ENCODE peak calls at places on chromosomes 1 and 21, in ten cellular contexts. A is endothelial cell, V is tibial artery, U is amniotic stem cell, Q is EL, K is T-cell, P is left ventricle myocardium superior, G is WERI-Rb-1, C is heart left ventricle, I is breast epithelium. M is an unnamed sample.

GRCh38 chr21:15688016-15688415 is 41.8 kb upstream of the USP25 start:
- DNase-seq in A (no peak), V (no peak), U (no peak), Q (peak), K (no peak), P (no peak), G (no peak), C (no peak), I (no peak), M (no peak)

GRCh38 chr1:60279798-60280197 is 206.2 kb upstream of the C1orf87 start:
- DNase-seq in A (no peak), V (no peak), U (no peak), Q (peak), K (no peak), P (no peak), G (no peak), C (no peak), I (no peak), M (no peak)

GRCh38 chr1:156711011-156711817 is 5.8 kb upstream of the CRABP2 start:
- DNase-seq in A (no peak), V (no peak), U (no peak), Q (peak), K (no peak), P (no peak), G (peak), C (no peak), I (no peak), M (no peak)

GRCh38 chr21:45224189-45224938 is 63.3 kb downstream of the POFUT2 start:
- DNase-seq in A (no peak), V (no peak), U (no peak), Q (no peak), K (peak), P (no peak), G (no peak), C (no peak), I (no peak), M (no peak)

GRCh38 chr1:41843378-41843777 is 75.3 kb downstream of the HIVEP3 start:
- DNase-seq in A (no peak), V (no peak), U (peak), Q (peak), K (no peak), P (no peak), G (no peak), C (no peak), I (no peak), M (no peak)

GRCh38 chr21:45806042-45806441 is 162.5 kb downstream of the PCBP3 start:
- DNase-seq in A (no peak), V (no peak), U (no peak), Q (no peak), K (no peak), P (no peak), G (no peak), C (no peak), I (peak), M (no peak)

GRCh38 chr1:100510441-100510840 is 27.5 kb upstream of the GPR88 start:
- DNase-seq in A (no peak), V (no peak), U (no peak), Q (no peak), K (no peak), P (no peak), G (no peak), C (no peak), I (no peak), M (no peak)

GRCh38 chr1:164695956-164696665 is 137.1 kb downstream of the PBX1 start:
- DNase-seq in A (no peak), V (no peak), U (no peak), Q (peak), K (no peak), P (no peak), G (no peak), C (no peak), I (no peak), M (no peak)

GRCh38 chr1:244054924-244055263 is 3.8 kb downstream of the ZBTB18 start:
- DNase-seq in A (no peak), V (no peak), U (no peak), Q (no peak), K (no peak), P (no peak), G (no peak), C (no peak), I (no peak), M (no peak)

GRCh38 chr1:192573499-192573898 is 2.1 kb upstream of the RGS1 start:
- DNase-seq in A (no peak), V (no peak), U (no peak), Q (peak), K (no peak), P (no peak), G (no peak), C (no peak), I (no peak), M (no peak)

GRCh38 chr1:184416476-184416875 is 29.6 kb downstream of the C1orf21 start:
- DNase-seq in A (no peak), V (no peak), U (no peak), Q (no peak), K (no peak), P (no peak), G (no peak), C (no peak), I (no peak), M (no peak)

GRCh38 chr1:58576727-58577675 is at the start of gene TACSTD2:
- DNase-seq in A (peak), V (peak), U (no peak), Q (no peak), K (no peak), P (peak), G (no peak), C (peak), I (peak), M (no peak)

GRCh38 chr1:8702848-8703810 is 114.3 kb downstream of the RERE start:
- DNase-seq in A (peak), V (peak), U (peak), Q (peak), K (peak), P (peak), G (peak), C (peak), I (peak), M (peak)

GRCh38 chr1:58356402-58356801 is 190.1 kb downstream of the OMA1 start:
- DNase-seq in A (no peak), V (no peak), U (no peak), Q (no peak), K (no peak), P (no peak), G (no peak), C (no peak), I (no peak), M (no peak)

GRCh38 chr1:161229896-161230295 is 4.0 kb downstream of the TOMM40L start:
- DNase-seq in A (no peak), V (no peak), U (no peak), Q (peak), K (no peak), P (no peak), G (no peak), C (no peak), I (no peak), M (no peak)

GRCh38 chr21:43290529-43291346 is 121.9 kb downstream of the CRYAA start:
- DNase-seq in A (no peak), V (no peak), U (no peak), Q (no peak), K (no peak), P (peak), G (peak), C (peak), I (no peak), M (no peak)

GRCh38 chr1:17768651-17769241 is 13.6 kb downstream of the ACTL8 start:
- DNase-seq in A (no peak), V (no peak), U (peak), Q (peak), K (no peak), P (peak), G (no peak), C (no peak), I (no peak), M (peak)

GRCh38 chr1:10378071-10378841 is 20.6 kb upstream of the PGD start:
- DNase-seq in A (no peak), V (no peak), U (no peak), Q (peak), K (no peak), P (peak), G (no peak), C (peak), I (no peak), M (no peak)

GRCh38 chr1:230084408-230085177 is 17.6 kb downstream of the GALNT2 start:
- DNase-seq in A (no peak), V (peak), U (peak), Q (peak), K (no peak), P (no peak), G (peak), C (peak), I (no peak), M (peak)

GRCh38 chr1:78005755-78006154 is 1.0 kb downstream of the DNAJB4 start:
- DNase-seq in A (no peak), V (no peak), U (peak), Q (peak), K (no peak), P (no peak), G (no peak), C (no peak), I (no peak), M (no peak)

GRCh38 chr1:64842244-64842643 is 97.4 kb downstream of the RAVER2 start:
- DNase-seq in A (no peak), V (no peak), U (no peak), Q (no peak), K (no peak), P (no peak), G (no peak), C (no peak), I (no peak), M (no peak)

GRCh38 chr21:44463716-44464115 is 8.4 kb downstream of the LRRC3 start:
- DNase-seq in A (no peak), V (no peak), U (no peak), Q (no peak), K (no peak), P (peak), G (no peak), C (peak), I (no peak), M (no peak)

GRCh38 chr1:5575396-5576110 is 416.7 kb downstream of the NPHP4 start:
- DNase-seq in A (no peak), V (no peak), U (no peak), Q (no peak), K (no peak), P (no peak), G (no peak), C (no peak), I (no peak), M (peak)

GRCh38 chr1:2025491-2025981 is 6.4 kb downstream of the GABRD start:
- DNase-seq in A (no peak), V (no peak), U (no peak), Q (no peak), K (no peak), P (peak), G (no peak), C (peak), I (no peak), M (no peak)

GRCh38 chr1:32878183-32878582 is 7.5 kb upstream of the FNDC5 start:
- DNase-seq in A (no peak), V (peak), U (no peak), Q (peak), K (no peak), P (no peak), G (no peak), C (no peak), I (peak), M (no peak)

GRCh38 chr1:90616395-90616794 is 100.7 kb downstream of the BARHL2 start:
- DNase-seq in A (peak), V (no peak), U (no peak), Q (peak), K (no peak), P (no peak), G (peak), C (no peak), I (no peak), M (no peak)

GRCh38 chr1:115727706-115728249 is 40.7 kb downstream of the CASQ2 start:
- DNase-seq in A (no peak), V (peak), U (no peak), Q (peak), K (no peak), P (peak), G (no peak), C (peak), I (no peak), M (peak)

GRCh38 chr21:38438476-38438893 is 59.8 kb downstream of the ERG start:
- DNase-seq in A (no peak), V (peak), U (no peak), Q (peak), K (no peak), P (peak), G (no peak), C (peak), I (no peak), M (peak)

GRCh38 chr1:202251424-202252256 is 58.0 kb downstream of the LGR6 start:
- DNase-seq in A (no peak), V (peak), U (no peak), Q (no peak), K (no peak), P (no peak), G (peak), C (no peak), I (peak), M (no peak)

GRCh38 chr1:62175568-62176179 is 19.0 kb upstream of the L1TD1 start:
- DNase-seq in A (peak), V (no peak), U (peak), Q (peak), K (peak), P (no peak), G (peak), C (no peak), I (no peak), M (no peak)

GRCh38 chr1:55059302-55060132 is 20.2 kb downstream of the PCSK9 start:
- DNase-seq in A (no peak), V (no peak), U (no peak), Q (no peak), K (no peak), P (no peak), G (no peak), C (no peak), I (peak), M (peak)

GRCh38 chr1:116375884-116376733 is 3.1 kb downstream of the ATP1A1 start:
- DNase-seq in A (no peak), V (peak), U (peak), Q (peak), K (peak), P (peak), G (peak), C (peak), I (peak), M (peak)

GRCh38 chr1:207938016-207938415 is 27.1 kb upstream of the CD34 start:
- DNase-seq in A (no peak), V (no peak), U (peak), Q (peak), K (no peak), P (no peak), G (no peak), C (no peak), I (no peak), M (no peak)

GRCh38 chr1:207259391-207259790 is 62.1 kb upstream of the CD55 start:
- DNase-seq in A (peak), V (no peak), U (no peak), Q (peak), K (no peak), P (no peak), G (no peak), C (no peak), I (no peak), M (no peak)

GRCh38 chr21:37700641-37701202 is 215.5 kb downstream of the KCNJ6 start:
- DNase-seq in A (peak), V (no peak), U (peak), Q (peak), K (no peak), P (peak), G (peak), C (peak), I (no peak), M (no peak)

GRCh38 chr1:40583980-40584379 is 52.5 kb downstream of the ZNF684 start:
- DNase-seq in A (no peak), V (no peak), U (no peak), Q (no peak), K (no peak), P (no peak), G (no peak), C (no peak), I (no peak), M (no peak)

GRCh38 chr1:17340358-17340757 is 31.6 kb upstream of the PADI6 start:
- DNase-seq in A (no peak), V (no peak), U (no peak), Q (no peak), K (no peak), P (no peak), G (no peak), C (no peak), I (no peak), M (no peak)

GRCh38 chr1:26168410-26169167 is at the start of gene C1orf232:
- DNase-seq in A (no peak), V (no peak), U (no peak), Q (no peak), K (no peak), P (no peak), G (no peak), C (no peak), I (no peak), M (no peak)

M was measured in right atrium auricular region.